ENCODE peak calls at places on chromosomes 5 and 9, in eight cellular contexts. A is left lung, I is psoas muscle, U is heart right ventricle, M is fibroblast of lung, Y is tibial artery, E is A549, Q is kidney. K is an unnamed sample.

GRCh38 chr9:108323615-108324014 is 532.2 kb downstream of the ACTL7B start:
- DNase-seq in I (no peak), Q (no peak), A (no peak), U (no peak), E (no peak), Y (no peak), M (no peak), K (no peak)

GRCh38 chr5:38423536-38424178 is 132.8 kb downstream of the LIFR start:
- DNase-seq in A (no peak), Y (no peak), I (no peak), E (no peak), U (no peak), Q (no peak), M (no peak), K (no peak)

GRCh38 chr9:16720386-16720785 is 150.1 kb downstream of the BNC2 start:
- DNase-seq in Y (no peak), U (no peak), I (no peak), Q (no peak), M (no peak), A (no peak), E (no peak), K (no peak)

GRCh38 chr9:15461056-15461455 is 38.4 kb downstream of the SNAPC3 start:
- DNase-seq in A (no peak), U (no peak), Q (no peak), E (no peak), Y (no peak), I (no peak), M (no peak), K (no peak)

GRCh38 chr5:58259685-58260152 is 200.2 kb downstream of the PLK2 start:
- DNase-seq in M (peak; percentile 58), I (no peak), U (no peak), Y (no peak), Q (no peak), E (peak; percentile 86), A (no peak), K (no peak)

GRCh38 chr9:126637002-126637849 is 23.5 kb downstream of the LMX1B start:
- DNase-seq in U (no peak), I (no peak), A (no peak), Y (no peak), M (no peak), E (no peak), Q (no peak), K (no peak)

GRCh38 chr9:125750656-125751035 is 3.5 kb downstream of the PBX3 start:
- DNase-seq in U (no peak), I (no peak), E (no peak), A (no peak), M (no peak), Q (no peak), Y (no peak), K (no peak)

GRCh38 chr9:17578911-17579793 is at the start of gene SH3GL2:
- DNase-seq in Q (peak; percentile 87), Y (no peak), I (no peak), M (peak; percentile 38), A (peak; percentile 81), U (peak; percentile 28), E (peak; percentile 15), K (peak; percentile 74)

GRCh38 chr5:157198277-157199058 is 17.8 kb downstream of the ITK start:
- DNase-seq in Y (no peak), E (no peak), Q (no peak), U (no peak), A (no peak), M (no peak), I (no peak), K (no peak)

GRCh38 chr5:14781106-14781505 is 90.5 kb downstream of the ANKH start:
- DNase-seq in I (no peak), A (no peak), E (no peak), Y (no peak), M (no peak), U (no peak), Q (no peak), K (no peak)

GRCh38 chr5:1107167-1108007 is 4.5 kb downstream of the SLC12A7 start:
- DNase-seq in A (no peak), E (no peak), Q (no peak), U (no peak), Y (no peak), M (no peak), I (no peak), K (peak; percentile 63)
- H3K27ac ChIP-seq in A (no peak overlapping the region), E (peak overlapping the region; percentile 87), Q (peak overlapping the region; percentile 87), U (peak overlapping the region; percentile 97), Y (no peak overlapping the region), M (no peak overlapping the region), I (no peak overlapping the region), K (peak overlapping the region; percentile 89)

GRCh38 chr5:79509244-79509880 is 4.6 kb downstream of the HOMER1 start:
- DNase-seq in Y (no peak), E (no peak), I (no peak), A (no peak), Q (no peak), M (no peak), U (no peak), K (no peak)
- TF ChIP-seq CTCF in Y (no peak), E (no peak), I (no peak), A (no peak), Q (no peak), M (no peak), U (no peak), K (no peak)

GRCh38 chr5:10056228-10056760 is 193.4 kb downstream of the ATPSCKMT start:
- DNase-seq in E (no peak), U (no peak), M (no peak), Y (no peak), Q (no peak), A (no peak), I (no peak), K (no peak)
- H3K27ac ChIP-seq in E (no peak overlapping the region), U (no peak overlapping the region), M (no peak overlapping the region), Y (no peak overlapping the region), Q (no peak overlapping the region), A (no peak overlapping the region), I (no peak overlapping the region), K (no peak overlapping the region)

GRCh38 chr9:137430723-137431415 is 7.7 kb downstream of the NOXA1 start:
- DNase-seq in Y (no peak), Q (peak; percentile 68), E (no peak), M (no peak), A (peak; percentile 58), U (no peak), I (peak; percentile 9), K (no peak)
- TF ChIP-seq CTCF in Y (no peak), Q (no peak), E (no peak), M (no peak), A (no peak), U (no peak), I (no peak), K (no peak)

DNA sequence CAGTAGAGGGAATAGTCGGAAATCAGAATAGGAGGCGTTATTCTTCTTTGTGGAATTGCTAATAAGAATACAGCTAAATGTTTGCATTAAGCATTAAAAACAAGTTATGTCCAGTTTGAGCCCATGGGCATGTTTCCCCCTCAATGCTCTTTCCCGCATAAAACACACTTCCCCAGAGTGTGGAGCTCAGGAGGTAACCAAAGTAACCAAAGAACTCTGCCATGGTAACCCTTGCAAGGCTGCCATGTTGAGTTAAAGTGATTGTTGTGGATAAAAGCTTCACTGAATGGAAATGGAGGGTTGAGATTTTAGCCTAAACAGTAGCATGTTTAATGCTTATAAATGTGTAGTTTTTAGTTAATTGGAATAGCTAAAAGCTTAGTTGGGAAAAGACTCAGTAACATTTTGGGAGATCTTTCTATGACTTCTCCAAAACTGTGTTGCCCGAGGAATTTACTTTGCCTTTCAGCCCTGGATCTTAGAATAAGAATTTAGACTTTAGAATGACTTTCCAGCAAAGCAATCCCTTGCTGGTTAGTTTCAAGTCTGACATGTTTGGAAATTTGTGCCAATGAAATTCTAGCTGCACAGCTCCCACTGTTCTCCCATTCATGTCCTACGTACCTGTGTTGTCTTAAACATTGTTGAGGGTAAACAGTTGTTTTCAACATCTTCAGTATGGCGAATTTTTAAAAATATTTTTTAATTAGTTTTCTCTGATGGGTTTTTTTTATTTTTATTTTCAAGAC is 111.2 kb downstream of the CCDC192 start:
- DNase-seq in U (no peak), Q (no peak), E (no peak), I (no peak), M (no peak), A (no peak), Y (no peak), K (no peak)
- H3K27ac ChIP-seq in U (no peak overlapping the region), Q (no peak overlapping the region), E (peak overlapping the region; percentile 86), I (no peak overlapping the region), M (peak overlapping the region; percentile 58), A (no peak overlapping the region), Y (no peak overlapping the region), K (no peak overlapping the region)

DNA sequence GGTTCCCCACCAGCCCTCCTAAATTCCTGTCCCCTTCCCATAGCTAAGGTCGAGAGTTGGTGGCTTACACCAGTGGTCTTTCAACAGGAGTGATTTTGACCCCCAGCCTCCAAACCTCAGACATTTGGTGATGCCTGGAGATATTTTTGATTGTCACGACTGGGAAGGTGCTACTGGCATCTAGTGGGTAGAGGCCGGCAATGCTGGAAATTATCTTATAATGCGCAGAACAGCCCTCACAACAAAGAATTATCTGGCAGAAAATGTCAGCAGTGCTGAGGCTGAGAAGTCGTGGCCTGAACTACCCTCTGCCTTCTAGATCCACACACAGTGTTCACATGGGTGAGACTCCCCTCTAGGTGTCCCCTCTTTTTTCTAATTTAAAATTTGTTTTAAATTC is 69.6 kb downstream of the IL31RA start:
- DNase-seq in A (no peak), I (no peak), E (no peak), Q (no peak), M (peak; percentile 51), Y (no peak), U (no peak), K (peak; percentile 5)
- TF ChIP-seq CTCF in A (no peak), I (no peak), E (peak; percentile 65), Q (no peak), M (peak; percentile 65), Y (no peak), U (peak; percentile 22), K (no peak)

DNA sequence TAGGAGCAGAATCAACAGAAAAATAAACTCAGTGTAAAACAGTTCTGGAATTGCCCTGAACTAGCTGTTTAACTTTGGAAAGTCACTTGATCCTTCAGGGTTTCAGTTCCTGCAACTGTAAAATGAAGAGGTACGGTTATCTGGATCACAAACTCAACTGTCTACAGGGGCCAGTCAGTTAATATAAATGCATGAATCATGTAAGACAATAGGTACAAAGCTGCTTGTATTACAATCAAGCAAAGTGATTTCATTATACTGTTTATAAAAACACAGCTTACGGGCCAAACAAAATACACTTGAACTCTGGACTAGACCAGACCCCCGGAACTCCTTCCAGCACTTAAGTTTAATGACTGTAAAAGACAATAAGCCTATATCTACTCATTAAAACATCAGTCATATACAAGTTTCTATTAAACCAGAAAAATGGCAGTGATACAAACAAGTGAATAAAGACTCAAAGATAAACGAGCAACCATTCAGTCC is 73.0 kb downstream of the MRPS27 start:
- DNase-seq in Y (no peak), A (no peak), I (no peak), M (peak; percentile 43), E (no peak), Q (no peak), U (no peak), K (no peak)
- H3K27ac ChIP-seq in Y (peak overlapping the region; percentile 76), A (peak overlapping the region; percentile 50), I (peak overlapping the region; percentile 44), M (no peak overlapping the region), E (peak overlapping the region; percentile 78), Q (no peak overlapping the region), U (peak overlapping the region; percentile 56), K (peak overlapping the region; percentile 5)

GRCh38 chr9:99075246-99075912 is 29.5 kb upstream of the TGFBR1 start:
- DNase-seq in U (no peak), A (no peak), E (no peak), Y (no peak), Q (no peak), M (no peak), I (no peak), K (no peak)
- TF ChIP-seq CTCF in U (no peak), A (no peak), E (no peak), Y (no peak), Q (no peak), M (no peak), I (no peak), K (no peak)